ENCODE peak calls at places on chromosomes 5 and 9, in five cellular contexts. One of them, this sample, is unnamed.

GRCh38 chr5:116939641-116940040 is 365.0 kb upstream of the SEMA6A start:
- DNase-seq in stimulated activated CD8-positive, alpha-beta memory T cell treated with anti-CD3 and anti-CD28 coated beads, Interleukin-15, amount 100 ng/mL, for 1 hour: no peak
- DNase-seq in EL: no peak
- DNase-seq in T-helper 9 cell: no peak
- DNase-seq in cardiac muscle cell: no peak
- DNase-seq in this sample: no peak

GRCh38 chr5:107464876-107465275 is 205.9 kb downstream of the EFNA5 start:
- DNase-seq in stimulated activated CD8-positive, alpha-beta memory T cell treated with anti-CD3 and anti-CD28 coated beads, Interleukin-15, amount 100 ng/mL, for 1 hour: no peak
- DNase-seq in EL: no peak
- DNase-seq in T-helper 9 cell: no peak
- DNase-seq in cardiac muscle cell: no peak
- DNase-seq in this sample: no peak

GRCh38 chr5:171555160-171555559 is 135.7 kb downstream of the FGF18 start:
- DNase-seq in stimulated activated CD8-positive, alpha-beta memory T cell treated with anti-CD3 and anti-CD28 coated beads, Interleukin-15, amount 100 ng/mL, for 1 hour: no peak
- DNase-seq in EL: no peak
- DNase-seq in T-helper 9 cell: no peak
- DNase-seq in cardiac muscle cell: no peak
- DNase-seq in this sample: no peak

GRCh38 chr5:141532726-141533125 is 43.8 kb downstream of the PCDHGC5 start:
- DNase-seq in stimulated activated CD8-positive, alpha-beta memory T cell treated with anti-CD3 and anti-CD28 coated beads, Interleukin-15, amount 100 ng/mL, for 1 hour: no peak
- DNase-seq in EL: no peak
- DNase-seq in T-helper 9 cell: no peak
- DNase-seq in cardiac muscle cell: no peak
- DNase-seq in this sample: no peak

GRCh38 chr5:159601216-159601615 is 270.9 kb upstream of the IL12B start:
- DNase-seq in stimulated activated CD8-positive, alpha-beta memory T cell treated with anti-CD3 and anti-CD28 coated beads, Interleukin-15, amount 100 ng/mL, for 1 hour: no peak
- DNase-seq in EL: no peak
- DNase-seq in T-helper 9 cell: no peak
- DNase-seq in cardiac muscle cell: no peak
- DNase-seq in this sample: peak

GRCh38 chr5:43947870-43948269 is 344.9 kb downstream of the NNT start:
- DNase-seq in stimulated activated CD8-positive, alpha-beta memory T cell treated with anti-CD3 and anti-CD28 coated beads, Interleukin-15, amount 100 ng/mL, for 1 hour: no peak
- DNase-seq in EL: no peak
- DNase-seq in T-helper 9 cell: no peak
- DNase-seq in cardiac muscle cell: no peak
- DNase-seq in this sample: no peak

GRCh38 chr5:81402180-81402930 is 8.4 kb upstream of the ACOT12 start:
- DNase-seq in stimulated activated CD8-positive, alpha-beta memory T cell treated with anti-CD3 and anti-CD28 coated beads, Interleukin-15, amount 100 ng/mL, for 1 hour: no peak
- DNase-seq in EL: no peak
- DNase-seq in T-helper 9 cell: no peak
- DNase-seq in cardiac muscle cell: no peak
- DNase-seq in this sample: no peak

GRCh38 chr5:170737591-170737990 is 45.9 kb upstream of the GABRP start:
- DNase-seq in stimulated activated CD8-positive, alpha-beta memory T cell treated with anti-CD3 and anti-CD28 coated beads, Interleukin-15, amount 100 ng/mL, for 1 hour: no peak
- DNase-seq in EL: no peak
- DNase-seq in T-helper 9 cell: no peak
- DNase-seq in cardiac muscle cell: no peak
- DNase-seq in this sample: no peak

GRCh38 chr5:151320481-151320880 is 16.9 kb upstream of the SLC36A3 start:
- DNase-seq in stimulated activated CD8-positive, alpha-beta memory T cell treated with anti-CD3 and anti-CD28 coated beads, Interleukin-15, amount 100 ng/mL, for 1 hour: no peak
- DNase-seq in EL: no peak
- DNase-seq in T-helper 9 cell: no peak
- DNase-seq in cardiac muscle cell: no peak
- DNase-seq in this sample: no peak

GRCh38 chr5:130978475-130978874 is 186.6 kb downstream of the HINT1 start:
- DNase-seq in stimulated activated CD8-positive, alpha-beta memory T cell treated with anti-CD3 and anti-CD28 coated beads, Interleukin-15, amount 100 ng/mL, for 1 hour: no peak
- DNase-seq in EL: no peak
- DNase-seq in T-helper 9 cell: no peak
- DNase-seq in cardiac muscle cell: peak
- DNase-seq in this sample: no peak

GRCh38 chr5:68243681-68244080 is 28.1 kb downstream of the PIK3R1 start:
- DNase-seq in stimulated activated CD8-positive, alpha-beta memory T cell treated with anti-CD3 and anti-CD28 coated beads, Interleukin-15, amount 100 ng/mL, for 1 hour: no peak
- DNase-seq in EL: no peak
- DNase-seq in T-helper 9 cell: no peak
- DNase-seq in cardiac muscle cell: no peak
- DNase-seq in this sample: peak

GRCh38 chr9:80501635-80502034 is 929.9 kb downstream of the TLE4 start:
- DNase-seq in stimulated activated CD8-positive, alpha-beta memory T cell treated with anti-CD3 and anti-CD28 coated beads, Interleukin-15, amount 100 ng/mL, for 1 hour: no peak
- DNase-seq in EL: peak
- DNase-seq in T-helper 9 cell: no peak
- DNase-seq in cardiac muscle cell: peak
- DNase-seq in this sample: no peak

GRCh38 chr9:137970686-137971476 is 93.3 kb downstream of the CACNA1B start:
- DNase-seq in stimulated activated CD8-positive, alpha-beta memory T cell treated with anti-CD3 and anti-CD28 coated beads, Interleukin-15, amount 100 ng/mL, for 1 hour: no peak
- DNase-seq in EL: no peak
- DNase-seq in T-helper 9 cell: no peak
- DNase-seq in cardiac muscle cell: no peak
- DNase-seq in this sample: no peak

GRCh38 chr9:35618854-35619799 is 914 bp upstream of the CD72 start:
- DNase-seq in stimulated activated CD8-positive, alpha-beta memory T cell treated with anti-CD3 and anti-CD28 coated beads, Interleukin-15, amount 100 ng/mL, for 1 hour: no peak
- DNase-seq in EL: no peak
- DNase-seq in T-helper 9 cell: no peak
- DNase-seq in cardiac muscle cell: no peak
- DNase-seq in this sample: no peak

GRCh38 chr9:35522189-35522588 is 32.3 kb downstream of the RUSC2 start:
- DNase-seq in stimulated activated CD8-positive, alpha-beta memory T cell treated with anti-CD3 and anti-CD28 coated beads, Interleukin-15, amount 100 ng/mL, for 1 hour: no peak
- DNase-seq in EL: no peak
- DNase-seq in T-helper 9 cell: no peak
- DNase-seq in cardiac muscle cell: no peak
- DNase-seq in this sample: no peak

GRCh38 chr9:84970432-84970831 is 300.9 kb downstream of the NTRK2 start:
- DNase-seq in stimulated activated CD8-positive, alpha-beta memory T cell treated with anti-CD3 and anti-CD28 coated beads, Interleukin-15, amount 100 ng/mL, for 1 hour: no peak
- DNase-seq in EL: no peak
- DNase-seq in T-helper 9 cell: no peak
- DNase-seq in cardiac muscle cell: no peak
- DNase-seq in this sample: no peak

This sample was measured in DMS53.